ENCODE peak calls at places on chromosome X, in five cellular contexts. One of them, this sample, is unnamed.

GRCh38 chrX:134520860-134521390 is 61.0 kb downstream of the HPRT1 start:
- DNase-seq in H1: no peak
- DNase-seq in mesendoderm: peak
- DNase-seq in mesenchymal stem cell: peak
- DNase-seq in neuronal stem cell: peak
- DNase-seq in this sample: peak

GRCh38 chrX:119427024-119427794 is 28.1 kb downstream of the SLC25A43 start:
- DNase-seq in H1: no peak
- DNase-seq in mesendoderm: no peak
- DNase-seq in mesenchymal stem cell: peak
- DNase-seq in neuronal stem cell: no peak
- DNase-seq in this sample: peak

GRCh38 chrX:130771230-130771629 is 131.8 kb downstream of the ENOX2 start:
- DNase-seq in H1: no peak
- DNase-seq in mesendoderm: no peak
- DNase-seq in mesenchymal stem cell: peak
- DNase-seq in neuronal stem cell: no peak
- DNase-seq in this sample: no peak

GRCh38 chrX:150503898-150504219 is 64.6 kb upstream of the MTM1 start:
- DNase-seq in H1: no peak
- DNase-seq in mesendoderm: no peak
- DNase-seq in mesenchymal stem cell: no peak
- DNase-seq in neuronal stem cell: no peak
- DNase-seq in this sample: no peak

GRCh38 chrX:17547658-17548057 is 172.7 kb downstream of the NHS start:
- DNase-seq in H1: no peak
- DNase-seq in mesendoderm: no peak
- DNase-seq in mesenchymal stem cell: peak
- DNase-seq in neuronal stem cell: no peak
- DNase-seq in this sample: peak

GRCh38 chrX:110966839-110967238 is 129.2 kb upstream of the PAK3 start:
- DNase-seq in H1: no peak
- DNase-seq in mesendoderm: no peak
- DNase-seq in mesenchymal stem cell: peak
- DNase-seq in neuronal stem cell: no peak
- DNase-seq in this sample: no peak

GRCh38 chrX:44506688-44507087 is 36.0 kb downstream of the FUNDC1 start:
- DNase-seq in H1: no peak
- DNase-seq in mesendoderm: peak
- DNase-seq in mesenchymal stem cell: no peak
- DNase-seq in neuronal stem cell: no peak
- DNase-seq in this sample: no peak

GRCh38 chrX:19785647-19786046 is 101.8 kb downstream of the SH3KBP1 start:
- DNase-seq in H1: no peak
- DNase-seq in mesendoderm: no peak
- DNase-seq in mesenchymal stem cell: no peak
- DNase-seq in neuronal stem cell: no peak
- DNase-seq in this sample: no peak

GRCh38 chrX:153521034-153521433 is 3.6 kb downstream of the ATP2B3 start:
- DNase-seq in H1: no peak
- DNase-seq in mesendoderm: no peak
- DNase-seq in mesenchymal stem cell: no peak
- DNase-seq in neuronal stem cell: no peak
- DNase-seq in this sample: peak

GRCh38 chrX:56763556-56764152 is 34.6 kb downstream of the NBDY start:
- DNase-seq in H1: no peak
- DNase-seq in mesendoderm: no peak
- DNase-seq in mesenchymal stem cell: no peak
- DNase-seq in neuronal stem cell: no peak
- DNase-seq in this sample: peak

GRCh38 chrX:153649178-153649914 is 2.3 kb downstream of the DUSP9 start:
- DNase-seq in H1: no peak
- DNase-seq in mesendoderm: peak
- DNase-seq in mesenchymal stem cell: no peak
- DNase-seq in neuronal stem cell: no peak
- DNase-seq in this sample: no peak

GRCh38 chrX:125646195-125646594 is 326.5 kb downstream of the TEX13C start:
- DNase-seq in H1: no peak
- DNase-seq in mesendoderm: no peak
- DNase-seq in mesenchymal stem cell: no peak
- DNase-seq in neuronal stem cell: no peak
- DNase-seq in this sample: no peak

GRCh38 chrX:116607766-116608165 is 145.0 kb upstream of the CT83 start:
- DNase-seq in H1: no peak
- DNase-seq in mesendoderm: no peak
- DNase-seq in mesenchymal stem cell: no peak
- DNase-seq in neuronal stem cell: no peak
- DNase-seq in this sample: no peak

GRCh38 chrX:46447384-46447783 is 97.8 kb downstream of the ZNF674 start:
- DNase-seq in H1: no peak
- DNase-seq in mesendoderm: no peak
- DNase-seq in mesenchymal stem cell: peak
- DNase-seq in neuronal stem cell: no peak
- DNase-seq in this sample: peak

GRCh38 chrX:46444011-46444410 is 101.2 kb downstream of the ZNF674 start:
- DNase-seq in H1: no peak
- DNase-seq in mesendoderm: peak
- DNase-seq in mesenchymal stem cell: peak
- DNase-seq in neuronal stem cell: no peak
- DNase-seq in this sample: peak

GRCh38 chrX:46446727-46447378 is 98.4 kb downstream of the ZNF674 start:
- DNase-seq in H1: peak
- DNase-seq in mesendoderm: peak
- DNase-seq in mesenchymal stem cell: peak
- DNase-seq in neuronal stem cell: peak
- DNase-seq in this sample: peak
- H2BK120ac ChIP-seq in H1: no peak
- H2BK120ac ChIP-seq in mesendoderm: no peak
- H2BK120ac ChIP-seq in mesenchymal stem cell: no peak
- H2BK120ac ChIP-seq in neuronal stem cell: no peak
- H2BK120ac ChIP-seq in this sample: peak

DNA sequence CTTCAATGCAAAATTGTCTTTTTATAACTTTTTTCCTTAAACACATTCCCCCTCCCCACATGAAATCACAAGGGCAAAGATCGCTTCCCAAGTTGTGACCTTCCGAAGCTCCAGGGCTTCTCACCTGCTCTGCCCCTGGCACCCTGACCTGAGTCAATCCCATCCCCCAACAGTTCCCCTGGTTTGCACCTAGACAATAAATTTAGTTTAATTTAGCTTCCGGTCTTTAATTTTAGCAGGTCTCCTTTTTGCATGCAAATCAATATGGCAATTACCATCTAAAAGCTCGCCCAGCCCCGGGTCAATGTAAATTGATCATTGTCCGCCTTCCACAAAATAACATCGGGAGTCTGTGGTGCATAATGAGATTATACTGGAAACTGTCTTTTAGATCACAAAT is 6.8 kb downstream of the BCOR start:
- DNase-seq in H1: no peak
- DNase-seq in mesendoderm: no peak
- DNase-seq in mesenchymal stem cell: no peak
- DNase-seq in neuronal stem cell: no peak
- DNase-seq in this sample: no peak
- H2BK120ac ChIP-seq in H1: no peak
- H2BK120ac ChIP-seq in mesendoderm: no peak
- H2BK120ac ChIP-seq in mesenchymal stem cell: no peak
- H2BK120ac ChIP-seq in neuronal stem cell: no peak
- H2BK120ac ChIP-seq in this sample: no peak

GRCh38 chrX:107712231-107713204 is 63.1 kb downstream of the TSC22D3 start:
- DNase-seq in H1: no peak
- DNase-seq in mesendoderm: no peak
- DNase-seq in mesenchymal stem cell: peak
- DNase-seq in neuronal stem cell: no peak
- DNase-seq in this sample: peak

GRCh38 chrX:107709266-107709795 is 66.3 kb downstream of the TSC22D3 start:
- DNase-seq in H1: no peak
- DNase-seq in mesendoderm: no peak
- DNase-seq in mesenchymal stem cell: peak
- DNase-seq in neuronal stem cell: no peak
- DNase-seq in this sample: no peak

GRCh38 chrX:107711521-107712041 is 64.0 kb downstream of the TSC22D3 start:
- DNase-seq in H1: no peak
- DNase-seq in mesendoderm: no peak
- DNase-seq in mesenchymal stem cell: peak
- DNase-seq in neuronal stem cell: no peak
- DNase-seq in this sample: no peak

GRCh38 chrX:107708762-107709161 is 66.8 kb downstream of the TSC22D3 start:
- DNase-seq in H1: no peak
- DNase-seq in mesendoderm: no peak
- DNase-seq in mesenchymal stem cell: peak
- DNase-seq in neuronal stem cell: no peak
- DNase-seq in this sample: peak

GRCh38 chrX:107710617-107711391 is 64.8 kb downstream of the TSC22D3 start:
- DNase-seq in H1: no peak
- DNase-seq in mesendoderm: peak
- DNase-seq in mesenchymal stem cell: peak
- DNase-seq in neuronal stem cell: peak
- DNase-seq in this sample: peak
- H2BK120ac ChIP-seq in H1: no peak
- H2BK120ac ChIP-seq in mesendoderm: no peak
- H2BK120ac ChIP-seq in mesenchymal stem cell: peak
- H2BK120ac ChIP-seq in neuronal stem cell: no peak
- H2BK120ac ChIP-seq in this sample: peak

DNA sequence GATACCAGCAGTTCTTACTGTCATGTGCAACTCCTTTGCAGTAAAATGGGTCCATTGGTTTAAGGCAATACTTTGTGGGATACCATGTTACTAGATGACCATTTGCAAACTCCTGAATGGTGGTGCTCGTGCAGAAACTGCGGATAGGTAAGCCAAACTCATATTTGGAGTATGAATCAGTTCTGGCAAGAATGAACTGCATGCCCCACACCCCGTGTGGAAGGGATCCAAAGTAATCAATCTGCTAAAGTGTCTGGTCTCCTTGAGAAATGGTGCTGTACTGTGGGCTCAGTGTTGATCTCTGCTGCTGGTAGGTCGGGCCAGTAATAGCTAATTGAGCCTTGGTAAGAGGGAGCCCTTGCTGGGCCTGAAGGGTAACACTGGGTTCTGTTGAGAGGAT is 4.2 kb upstream of the TAB3 start:
- DNase-seq in H1: no peak
- DNase-seq in mesendoderm: no peak
- DNase-seq in mesenchymal stem cell: no peak
- DNase-seq in neuronal stem cell: no peak
- DNase-seq in this sample: no peak
- H2BK120ac ChIP-seq in H1: no peak
- H2BK120ac ChIP-seq in mesendoderm: no peak
- H2BK120ac ChIP-seq in mesenchymal stem cell: no peak
- H2BK120ac ChIP-seq in neuronal stem cell: no peak
- H2BK120ac ChIP-seq in this sample: no peak

DNA sequence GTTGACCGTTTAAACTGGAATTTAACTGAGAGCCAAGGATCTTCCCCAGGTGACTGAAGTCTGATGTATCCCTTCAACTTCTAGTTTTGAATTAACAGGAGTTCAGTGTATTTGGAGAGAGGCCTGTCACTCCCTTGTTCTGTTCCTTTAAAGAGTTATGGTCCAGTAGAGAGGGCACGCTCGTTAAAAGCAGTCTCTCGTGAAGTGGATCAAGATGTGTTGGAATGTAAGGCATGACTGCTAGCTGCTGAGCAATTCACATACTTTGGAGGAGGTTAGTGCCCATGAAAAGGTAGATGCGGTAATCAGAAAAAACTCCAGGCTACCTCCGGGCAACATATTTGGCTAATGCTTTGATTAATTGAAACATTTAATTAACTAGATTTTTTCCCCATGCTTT is 65.7 kb downstream of the SHROOM2 start:
- DNase-seq in H1: no peak
- DNase-seq in mesendoderm: peak
- DNase-seq in mesenchymal stem cell: no peak
- DNase-seq in neuronal stem cell: no peak
- DNase-seq in this sample: no peak
- H2BK120ac ChIP-seq in H1: no peak
- H2BK120ac ChIP-seq in mesendoderm: no peak
- H2BK120ac ChIP-seq in mesenchymal stem cell: no peak
- H2BK120ac ChIP-seq in neuronal stem cell: no peak
- H2BK120ac ChIP-seq in this sample: no peak